ENCODE peak calls at places on chromosomes 16 and 17, in six cellular contexts. R is HS-5; H is T-helper 9 cell; M is heart right ventricle; E is omental fat pad; G is stimulated activated CD4-positive, alpha-beta T cell treated with anti-CD3 and anti-CD28 coated beads, Interleukin-2, amount 100 ng/mL, for 48 hours. W is an unnamed sample.

GRCh38 chr17:29251969-29252866 is 5.6 kb downstream of the CRYBA1 start:
- DNase-seq in R (no peak), H (no peak), M (no peak), E (no peak), G (no peak), W (no peak)

GRCh38 chr16:51268237-51268636 is 117.2 kb upstream of the SALL1 start:
- DNase-seq in R (no peak), H (no peak), M (no peak), E (no peak), G (no peak), W (no peak)

GRCh38 chr16:61998460-61998859 is 37.8 kb downstream of the CDH8 start:
- DNase-seq in R (no peak), H (no peak), M (no peak), E (no peak), G (no peak), W (no peak)

GRCh38 chr16:30032083-30032819 is 1.2 kb upstream of the TLCD3B start:
- DNase-seq in R (no peak), H (peak; percentile 49), M (no peak), E (no peak), G (peak; percentile 64), W (peak; percentile 78)

GRCh38 chr17:79391808-79392233 is 219.0 kb downstream of the RBFOX3 start:
- DNase-seq in R (peak; percentile 35), H (peak; percentile 57), M (peak; percentile 74), E (peak; percentile 60), G (peak; percentile 71), W (peak; percentile 72)

GRCh38 chr17:35433075-35433894 is 985 bp upstream of the SLFN12 start:
- DNase-seq in R (peak; percentile 96), H (peak; percentile 20), M (peak; percentile 56), E (peak; percentile 62), G (peak; percentile 56), W (no peak)

GRCh38 chr17:4310349-4311060 is 46.7 kb upstream of the ANKFY1 start:
- DNase-seq in R (no peak), H (no peak), M (no peak), E (no peak), G (no peak), W (no peak)

GRCh38 chr17:14359251-14359939 is 58.5 kb downstream of the HS3ST3B1 start:
- DNase-seq in R (no peak), H (peak; percentile 3), M (no peak), E (no peak), G (peak; percentile 17), W (peak; percentile 12)

GRCh38 chr17:14331200-14331981 is 30.5 kb downstream of the HS3ST3B1 start:
- DNase-seq in R (no peak), H (no peak), M (no peak), E (no peak), G (no peak), W (no peak)

GRCh38 chr17:64411999-64412771 is 21.5 kb upstream of the PECAM1 start:
- DNase-seq in R (no peak), H (no peak), M (peak; percentile 56), E (no peak), G (no peak), W (no peak)